ENCODE peak calls at places on chromosomes 11 and 22, in nine cellular contexts. K is GM23248; W is naive thymus-derived CD8-positive, alpha-beta T cell; J is uterus; O is fibroblast of the conjunctiva; M is mucosa of gallbladder; N is GDM1; V is GM18507; H is EH. R is an unnamed sample.

GRCh38 chr11:74636633-74637184 is 44.3 kb downstream of the POLD3 start:
- DNase-seq in W (no peak), H (peak), O (peak), M (no peak), K (peak), V (no peak), N (no peak), J (no peak), R (no peak)

GRCh38 chr11:65298655-65299179 is 15.9 kb upstream of the CDC42EP2 start:
- DNase-seq in W (no peak), N (no peak), O (no peak), H (peak), V (no peak), J (peak), M (peak), K (peak), R (no peak)

GRCh38 chr11:17423533-17424310 is 35.3 kb upstream of the KCNJ11 start:
- DNase-seq in V (no peak), H (no peak), W (no peak), N (no peak), O (no peak), M (peak), K (no peak), J (no peak), R (peak)

GRCh38 chr11:65041206-65042035 is at the start of gene SAC3D1:
- DNase-seq in J (no peak), V (no peak), H (no peak), N (peak), O (peak), W (no peak), K (peak), M (peak), R (peak)

GRCh38 chr11:26947379-26947844 is 46.5 kb upstream of the FIBIN start:
- DNase-seq in J (peak), W (no peak), O (peak), V (no peak), H (peak), N (no peak), M (peak), K (peak), R (no peak)

GRCh38 chr11:61709572-61709971 is 29.4 kb downstream of the DAGLA start:
- DNase-seq in N (no peak), O (no peak), V (no peak), M (no peak), H (no peak), K (no peak), W (no peak), J (no peak), R (no peak)

GRCh38 chr11:30987819-30988218 is 381.7 kb downstream of the DCDC1 start:
- DNase-seq in N (no peak), H (no peak), K (no peak), V (no peak), J (no peak), M (no peak), O (no peak), W (no peak), R (no peak)

GRCh38 chr11:128523616-128524015 is 63.7 kb downstream of the ETS1 start:
- DNase-seq in N (no peak), W (no peak), J (no peak), H (peak), K (peak), M (no peak), V (no peak), O (no peak), R (no peak)

GRCh38 chr22:25716637-25717036 is 25.4 kb upstream of the MYO18B start:
- DNase-seq in V (no peak), K (no peak), H (no peak), M (no peak), J (no peak), O (no peak), N (no peak), W (no peak), R (no peak)

GRCh38 chr22:31253949-31254348 is 38.3 kb downstream of the PIK3IP1 start:
- DNase-seq in J (no peak), O (no peak), V (no peak), N (no peak), K (no peak), M (peak), H (no peak), W (no peak), R (peak)

GRCh38 chr11:108997826-108998225 is 333.0 kb downstream of the DDX10 start:
- DNase-seq in W (no peak), H (peak), J (no peak), K (no peak), V (no peak), N (no peak), O (no peak), M (no peak), R (no peak)

GRCh38 chr22:44569516-44569915 is 71.5 kb upstream of the RTL6 start:
- DNase-seq in W (no peak), N (no peak), V (no peak), H (no peak), K (no peak), J (no peak), O (no peak), M (no peak), R (no peak)

GRCh38 chr11:125062196-125062930 is 742 bp upstream of the SLC37A2 start:
- DNase-seq in M (no peak), O (no peak), N (no peak), V (no peak), H (peak), K (peak), J (no peak), W (no peak), R (peak)

GRCh38 chr11:93198221-93198650 is 445 bp upstream of the SLC36A4 start:
- DNase-seq in H (peak), N (no peak), K (peak), V (no peak), W (no peak), J (no peak), M (no peak), O (no peak), R (no peak)

GRCh38 chr11:130129922-130130321 is 29.7 kb upstream of the ST14 start:
- DNase-seq in N (no peak), O (no peak), H (no peak), M (no peak), W (no peak), K (no peak), V (no peak), J (no peak), R (no peak)

GRCh38 chr11:43790444-43790794 is 90.2 kb upstream of the ALKBH3 start:
- DNase-seq in V (no peak), W (no peak), O (peak), J (no peak), N (no peak), K (peak), M (no peak), H (peak), R (no peak)

GRCh38 chr11:1149545-1149944 is 8.2 kb upstream of the MUC5AC start:
- DNase-seq in M (no peak), V (no peak), W (no peak), J (no peak), K (no peak), N (no peak), H (no peak), O (no peak), R (no peak)

GRCh38 chr11:104957280-104957679 is 11.1 kb downstream of the CASP4 start:
- DNase-seq in O (no peak), J (no peak), N (no peak), W (no peak), M (no peak), K (no peak), V (no peak), H (no peak), R (no peak)

GRCh38 chr11:65468874-65469333 is 29.9 kb upstream of the MALAT1 start:
- DNase-seq in N (peak), W (peak), M (peak), O (no peak), H (peak), V (no peak), J (no peak), K (peak), R (peak)

GRCh38 chr22:33909075-33909458 is 11.2 kb downstream of the LARGE1 start:
- DNase-seq in V (no peak), K (peak), M (no peak), J (peak), W (no peak), N (no peak), H (peak), O (no peak), R (no peak)